ENCODE peak calls at places on chromosome 7, in ten cellular contexts. W is GM12892, J is IMR-90, N is A549, Q is endothelial cell of umbilical vein, O is thyroid gland, X is lower leg skin, A is uterus, Y is GM12891, G is stomach. D is an unnamed sample.

GRCh38 chr7:151410405-151411390 is 860 bp upstream of the WDR86 start:
- DNase-seq in A (no peak), O (peak), X (no peak), J (no peak), Y (peak), G (no peak), W (no peak), N (no peak), Q (no peak), D (no peak)

GRCh38 chr7:91759205-91759863 is 121.2 kb downstream of the MTERF1 start:
- DNase-seq in J (no peak), G (peak), N (no peak), O (no peak), Y (no peak), X (no peak), A (no peak), W (no peak), Q (no peak), D (no peak)

GRCh38 chr7:142606081-142606480 is 143.2 kb upstream of the PRSS1 start:
- DNase-seq in Q (no peak), W (no peak), X (no peak), O (no peak), N (no peak), G (no peak), Y (no peak), A (no peak), J (no peak), D (no peak)

GRCh38 chr7:2760098-2760889 is 72.3 kb downstream of the AMZ1 start:
- DNase-seq in Q (peak), W (no peak), N (peak), Y (no peak), X (peak), G (peak), O (no peak), A (peak), J (peak), D (peak)

GRCh38 chr7:561631-562393 is 42.2 kb upstream of the PDGFA start:
- DNase-seq in Q (no peak), N (no peak), A (no peak), Y (no peak), J (no peak), X (no peak), W (no peak), G (no peak), O (no peak), D (peak)

GRCh38 chr7:139725077-139725476 is 52.7 kb downstream of the HIPK2 start:
- DNase-seq in N (no peak), W (no peak), Q (peak), Y (no peak), J (peak), O (no peak), A (no peak), X (peak), G (no peak), D (peak)

GRCh38 chr7:27104244-27105149 is 2.0 kb upstream of the HOXA2 start:
- DNase-seq in A (no peak), O (no peak), N (no peak), G (no peak), Q (peak), W (no peak), J (peak), X (no peak), Y (no peak), D (no peak)

GRCh38 chr7:93148135-93148534 is at the start of gene SAMD9L:
- DNase-seq in G (no peak), A (no peak), N (no peak), W (no peak), X (no peak), J (peak), O (peak), Y (peak), Q (peak), D (peak)

GRCh38 chr7:8175929-8176369 is 86.0 kb downstream of the ICA1 start:
- DNase-seq in W (no peak), O (no peak), X (no peak), A (no peak), G (no peak), Y (no peak), Q (no peak), N (no peak), J (no peak), D (no peak)

GRCh38 chr7:2350055-2350454 is 4.6 kb upstream of the EIF3B start:
- DNase-seq in A (no peak), J (no peak), W (no peak), N (no peak), G (no peak), X (no peak), Y (no peak), Q (no peak), O (no peak), D (no peak)

GRCh38 chr7:24129597-24129996 is 154.4 kb upstream of the NPY start:
- DNase-seq in W (no peak), X (no peak), O (no peak), Q (no peak), G (no peak), A (no peak), N (no peak), J (peak), Y (no peak), D (no peak)

GRCh38 chr7:80827238-80827633 is 91.6 kb downstream of the SEMA3C start:
- DNase-seq in J (peak), Y (no peak), G (no peak), X (no peak), N (no peak), A (no peak), W (no peak), O (no peak), Q (no peak), D (no peak)

GRCh38 chr7:15168489-15168888 is 265.9 kb upstream of the DGKB start:
- DNase-seq in O (no peak), W (no peak), J (no peak), A (no peak), Y (no peak), G (no peak), Q (no peak), X (no peak), N (no peak), D (no peak)

GRCh38 chr7:102125127-102125561 is 161.5 kb upstream of the SH2B2 start:
- DNase-seq in Y (no peak), N (peak), W (peak), G (no peak), X (no peak), O (peak), Q (peak), A (peak), J (peak), D (peak)

GRCh38 chr7:41027428-41028115 is 675.3 kb downstream of the INHBA start:
- DNase-seq in O (no peak), G (no peak), W (no peak), N (peak), X (no peak), A (no peak), J (peak), Q (no peak), Y (no peak), D (no peak)

GRCh38 chr7:149440222-149440621 is 20.6 kb downstream of the ZNF777 start:
- DNase-seq in Q (no peak), O (no peak), W (no peak), N (no peak), J (peak), Y (no peak), A (no peak), G (no peak), X (peak), D (no peak)

GRCh38 chr7:108455833-108456677 is at the start of gene NRCAM:
- DNase-seq in N (peak), A (peak), O (peak), W (peak), G (peak), Q (peak), J (no peak), X (no peak), Y (peak), D (peak)

GRCh38 chr7:36153571-36154097 is 580 bp downstream of the EEPD1 start:
- DNase-seq in O (no peak), Y (no peak), A (peak), X (peak), Q (no peak), W (no peak), J (no peak), G (no peak), N (peak), D (peak)

GRCh38 chr7:52135403-52135802 is 818.8 kb upstream of the COBL start:
- DNase-seq in W (no peak), G (no peak), A (no peak), N (no peak), Y (no peak), O (no peak), X (no peak), J (no peak), Q (no peak), D (no peak)

GRCh38 chr7:37942934-37943610 is 22.6 kb downstream of the EPDR1 start:
- DNase-seq in G (no peak), O (peak), W (no peak), J (no peak), Q (no peak), Y (no peak), X (no peak), N (peak), A (peak), D (peak)

GRCh38 chr7:159198016-159198724 is 53.5 kb upstream of the VIPR2 start:
- DNase-seq in G (no peak), O (no peak), X (peak), A (no peak), N (no peak), J (no peak), Q (no peak), W (no peak), Y (no peak), D (no peak)

GRCh38 chr7:159195926-159196325 is 51.3 kb upstream of the VIPR2 start:
- DNase-seq in O (no peak), Q (no peak), N (no peak), J (no peak), X (peak), A (no peak), W (no peak), Y (no peak), G (no peak), D (no peak)

GRCh38 chr7:159196584-159196983 is 51.9 kb upstream of the VIPR2 start:
- DNase-seq in J (no peak), Y (no peak), Q (no peak), O (no peak), A (no peak), G (no peak), X (peak), W (no peak), N (no peak), D (peak)

GRCh38 chr7:159200421-159200820 is 55.8 kb upstream of the VIPR2 start:
- DNase-seq in Y (no peak), W (no peak), A (no peak), O (no peak), X (peak), Q (no peak), N (no peak), J (no peak), G (no peak), D (no peak)

GRCh38 chr7:159197066-159197975 is 52.7 kb upstream of the VIPR2 start:
- DNase-seq in O (no peak), J (no peak), X (peak), Q (no peak), W (no peak), N (no peak), G (no peak), A (peak), Y (peak), D (no peak)
- TF ChIP-seq POLR2A in O (no peak), J (no peak), X (no peak), Q (no peak), W (no peak), N (no peak), G (no peak), A (no peak), Y (no peak), D (no peak)

GRCh38 chr7:136123352-136123751 is 146.2 kb upstream of the MTPN start:
- DNase-seq in N (no peak), Y (no peak), O (no peak), J (no peak), A (no peak), X (no peak), Q (no peak), W (no peak), G (no peak), D (no peak)

GRCh38 chr7:136133491-136133990 is 156.4 kb upstream of the MTPN start:
- DNase-seq in N (no peak), X (no peak), G (no peak), Q (no peak), W (no peak), O (no peak), Y (no peak), A (no peak), J (peak), D (no peak)

GRCh38 chr7:136130819-136131637 is 153.9 kb upstream of the MTPN start:
- DNase-seq in A (no peak), N (no peak), W (no peak), X (no peak), Q (no peak), J (no peak), G (no peak), Y (no peak), O (no peak), D (no peak)

DNA sequence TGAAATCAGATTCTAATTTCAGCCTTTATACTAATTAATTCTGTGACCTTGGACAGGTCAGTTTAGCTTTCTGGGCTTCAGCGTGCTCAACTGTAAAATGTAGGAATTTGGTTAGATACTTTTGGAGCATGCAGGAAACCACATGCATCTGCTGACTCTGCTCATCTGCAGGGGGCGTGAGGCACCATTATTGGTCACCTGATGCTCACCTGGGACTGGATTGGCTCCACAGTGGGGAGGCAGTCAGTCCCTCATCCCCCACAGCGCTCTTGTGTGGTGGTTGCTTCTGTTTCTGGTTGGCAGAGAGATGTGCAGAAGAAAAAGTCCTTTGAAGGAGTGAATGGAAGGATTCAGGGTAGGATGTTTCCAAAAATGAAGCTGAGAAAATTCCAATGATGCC is 150.9 kb upstream of the MTPN start:
- DNase-seq in Y (no peak), O (no peak), J (no peak), W (no peak), A (no peak), X (no peak), Q (no peak), G (no peak), N (no peak), D (no peak)
- TF ChIP-seq POLR2A in Y (no peak), O (no peak), J (no peak), W (no peak), A (no peak), X (no peak), Q (no peak), G (no peak), N (no peak), D (no peak)

GRCh38 chr7:78490526-78490925 is 692.0 kb downstream of the PHTF2 start:
- DNase-seq in A (no peak), G (no peak), J (no peak), N (no peak), X (no peak), Q (no peak), Y (no peak), W (no peak), O (no peak), D (no peak)
- TF ChIP-seq POLR2A in A (no peak), G (no peak), J (no peak), N (no peak), X (no peak), Q (no peak), Y (no peak), W (no peak), O (no peak), D (no peak)

DNA sequence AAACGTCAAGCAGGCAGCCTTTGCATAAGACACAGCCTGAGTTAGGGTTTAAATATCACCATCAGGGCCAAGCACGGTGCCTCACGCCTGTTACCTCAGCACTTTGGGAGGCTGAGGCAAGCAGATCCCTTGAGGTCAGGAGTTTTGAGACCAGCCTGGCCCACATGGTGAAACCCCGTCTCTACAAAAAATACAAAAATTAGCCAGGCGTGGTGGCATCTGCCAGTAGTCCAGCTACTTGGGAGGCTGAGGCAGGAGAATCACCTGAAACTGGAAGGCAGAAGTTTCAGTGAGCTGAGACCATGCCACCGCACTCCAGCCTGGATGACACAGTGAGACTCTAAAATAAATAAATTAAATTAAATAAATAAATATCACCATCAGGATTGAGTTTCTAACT is 33.0 kb downstream of the SRPK2 start:
- DNase-seq in Q (no peak), W (no peak), G (no peak), N (no peak), J (no peak), Y (no peak), X (peak), A (no peak), O (no peak), D (no peak)
- TF ChIP-seq POLR2A in Q (no peak), W (no peak), G (no peak), N (no peak), J (no peak), Y (no peak), X (no peak), A (no peak), O (no peak), D (no peak)

GRCh38 chr7:132077986-132078385 is 498.3 kb downstream of the PLXNA4 start:
- DNase-seq in X (peak), O (no peak), Q (no peak), J (peak), A (peak), G (no peak), N (no peak), Y (no peak), W (no peak), D (no peak)
- TF ChIP-seq POLR2A in X (no peak), O (no peak), Q (no peak), J (no peak), A (no peak), G (no peak), N (no peak), Y (no peak), W (no peak), D (no peak)

DNA sequence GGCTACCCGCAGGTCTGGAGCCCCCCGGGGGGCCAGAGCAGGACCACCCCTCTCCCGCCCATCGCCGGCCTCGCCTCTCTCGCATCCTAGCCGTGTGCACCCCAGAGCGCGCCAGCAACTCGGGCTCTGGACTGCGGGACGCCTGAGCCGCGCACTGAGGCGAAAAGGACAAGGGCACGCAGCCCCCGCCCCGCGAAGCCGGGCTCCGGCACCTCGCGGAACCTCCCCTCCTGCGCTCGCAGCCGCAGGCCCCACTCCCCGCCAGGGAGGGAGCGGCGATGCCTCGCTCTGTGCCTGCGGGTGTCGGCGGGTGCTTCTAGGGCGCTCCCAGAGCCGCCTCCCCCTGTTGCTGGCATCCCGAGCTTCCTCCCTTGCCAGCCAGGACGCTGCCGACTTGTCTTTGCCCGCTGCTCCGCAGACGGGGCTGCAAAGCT is at the start of gene ITGB8:
- DNase-seq in Q (peak), N (peak), Y (peak), J (no peak), A (no peak), O (peak), W (peak), X (peak), G (peak), D (peak)
- TF ChIP-seq POLR2A in Q (no peak), N (no peak), Y (peak), J (no peak), A (no peak), O (no peak), W (peak), X (no peak), G (no peak), D (no peak)

D was measured in adrenal gland.